ENCODE peak calls at places on chromosomes 1 and 21, in four cellular contexts. C is ovary, V is breast epithelium, M is SK-N-SH. H is an unnamed sample.

GRCh38 chr1:183932412-183932811 is 105.1 kb downstream of the COLGALT2 start:
- DNase-seq in M (no peak), V (no peak), C (peak; percentile 85), H (no peak)

GRCh38 chr1:9539829-9540550 is 725 bp downstream of the SLC25A33 start:
- DNase-seq in M (peak; percentile 87), V (no peak), C (peak; percentile 74), H (peak; percentile 60)

GRCh38 chr1:198128528-198128927 is 28.3 kb upstream of the NEK7 start:
- DNase-seq in C (no peak), M (no peak), V (no peak), H (no peak)

GRCh38 chr1:1118011-1118892 is 2.4 kb upstream of the C1orf159 start:
- DNase-seq in V (peak; percentile 54), C (peak; percentile 35), M (no peak), H (no peak)

GRCh38 chr1:100249155-100249536 is 488 bp downstream of the DBT start:
- DNase-seq in V (no peak), C (no peak), M (peak; percentile 12), H (peak; percentile 13)

GRCh38 chr1:95309031-95309459 is 75.0 kb downstream of the RWDD3 start:
- DNase-seq in V (no peak), M (peak; percentile 73), C (no peak), H (peak; percentile 55)

GRCh38 chr1:20992327-20993056 is 184.2 kb downstream of the EIF4G3 start:
- DNase-seq in C (no peak), M (no peak), V (no peak), H (no peak)

GRCh38 chr1:27563407-27564263 is 40.3 kb downstream of the AHDC1 start:
- DNase-seq in V (no peak), C (peak; percentile 70), M (no peak), H (no peak)

GRCh38 chr1:13700521-13701273 is 709 bp downstream of the PRDM2 start:
- DNase-seq in C (peak; percentile 74), V (no peak), M (no peak), H (peak; percentile 46)

GRCh38 chr21:28554660-28555475 is 437.8 kb downstream of the LTN1 start:
- DNase-seq in C (no peak), M (no peak), V (no peak), H (peak; percentile 54)

GRCh38 chr1:167720965-167721616 is 691 bp upstream of the MPZL1 start:
- DNase-seq in C (peak; percentile 42), M (peak; percentile 42), V (no peak), H (peak; percentile 65)

GRCh38 chr21:43598416-43599120 is 60.7 kb downstream of the HSF2BP start:
- DNase-seq in C (no peak), M (no peak), V (no peak), H (no peak)
- H3K4me1 ChIP-seq in C (no peaks in the 10 kb centered on the region), M (peaks cover 31% of the 10 kb centered on the region), V (no peaks in the 10 kb centered on the region), H (no peaks in the 10 kb centered on the region)

DNA sequence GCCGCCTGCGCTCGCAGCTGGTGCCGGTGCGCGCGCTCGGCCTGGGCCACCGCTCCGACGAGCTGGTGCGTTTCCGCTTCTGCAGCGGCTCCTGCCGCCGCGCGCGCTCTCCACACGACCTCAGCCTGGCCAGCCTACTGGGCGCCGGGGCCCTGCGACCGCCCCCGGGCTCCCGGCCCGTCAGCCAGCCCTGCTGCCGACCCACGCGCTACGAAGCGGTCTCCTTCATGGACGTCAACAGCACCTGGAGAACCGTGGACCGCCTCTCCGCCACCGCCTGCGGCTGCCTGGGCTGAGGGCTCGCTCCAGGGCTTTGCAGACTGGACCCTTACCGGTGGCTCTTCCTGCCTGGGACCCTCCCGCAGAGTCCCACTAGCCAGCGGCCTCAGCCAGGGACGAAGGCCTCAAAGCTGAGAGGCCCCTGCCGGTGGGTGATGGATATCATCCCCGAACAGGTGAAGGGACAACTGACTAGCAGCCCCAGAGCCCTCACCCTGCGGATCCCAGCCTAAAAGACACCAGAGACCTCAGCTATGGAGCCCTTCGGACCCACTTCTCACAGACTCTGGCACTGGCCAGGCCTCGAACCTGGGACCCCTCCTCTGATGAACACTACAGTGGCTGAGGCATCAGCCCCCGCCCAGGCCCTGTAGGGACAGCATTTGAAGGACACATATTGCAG is 3.0 kb downstream of the ARTN start:
- DNase-seq in V (no peak), M (peak; percentile 87), C (peak; percentile 37), H (peak; percentile 71)
- H3K27ac ChIP-seq in V (peak overlapping the region; percentile 10), M (no peak overlapping the region), C (no peak overlapping the region), H (no peak overlapping the region)

GRCh38 chr1:96598416-96599168 is 123.0 kb upstream of the PTBP2 start:
- DNase-seq in C (no peak), M (no peak), V (no peak), H (peak; percentile 9)

DNA sequence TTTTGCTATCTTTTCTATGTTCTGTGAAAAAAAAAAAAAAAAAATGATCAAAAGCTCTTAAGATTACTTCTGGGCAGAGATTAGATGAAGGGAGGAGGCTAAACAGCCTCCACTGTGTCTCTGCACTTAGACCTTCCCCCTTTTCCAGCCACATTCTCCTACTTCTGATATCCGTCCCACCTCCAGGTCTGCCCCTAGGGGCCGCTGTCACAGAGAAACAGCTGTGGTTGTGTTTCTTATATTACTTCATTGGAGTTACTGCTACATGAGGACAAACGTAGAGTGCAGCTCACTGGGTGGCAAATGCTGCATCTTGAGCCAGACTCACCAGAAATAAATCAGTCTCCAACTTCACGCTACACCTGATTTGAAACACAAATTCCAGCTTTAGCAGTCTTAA is 125.4 kb upstream of the PTBP2 start:
- DNase-seq in C (no peak), V (no peak), M (peak; percentile 37), H (peak; percentile 59)
- TF ChIP-seq CTCF in C (no peak), V (no peak), M (peak; percentile 59), H (peak; percentile 72)

DNA sequence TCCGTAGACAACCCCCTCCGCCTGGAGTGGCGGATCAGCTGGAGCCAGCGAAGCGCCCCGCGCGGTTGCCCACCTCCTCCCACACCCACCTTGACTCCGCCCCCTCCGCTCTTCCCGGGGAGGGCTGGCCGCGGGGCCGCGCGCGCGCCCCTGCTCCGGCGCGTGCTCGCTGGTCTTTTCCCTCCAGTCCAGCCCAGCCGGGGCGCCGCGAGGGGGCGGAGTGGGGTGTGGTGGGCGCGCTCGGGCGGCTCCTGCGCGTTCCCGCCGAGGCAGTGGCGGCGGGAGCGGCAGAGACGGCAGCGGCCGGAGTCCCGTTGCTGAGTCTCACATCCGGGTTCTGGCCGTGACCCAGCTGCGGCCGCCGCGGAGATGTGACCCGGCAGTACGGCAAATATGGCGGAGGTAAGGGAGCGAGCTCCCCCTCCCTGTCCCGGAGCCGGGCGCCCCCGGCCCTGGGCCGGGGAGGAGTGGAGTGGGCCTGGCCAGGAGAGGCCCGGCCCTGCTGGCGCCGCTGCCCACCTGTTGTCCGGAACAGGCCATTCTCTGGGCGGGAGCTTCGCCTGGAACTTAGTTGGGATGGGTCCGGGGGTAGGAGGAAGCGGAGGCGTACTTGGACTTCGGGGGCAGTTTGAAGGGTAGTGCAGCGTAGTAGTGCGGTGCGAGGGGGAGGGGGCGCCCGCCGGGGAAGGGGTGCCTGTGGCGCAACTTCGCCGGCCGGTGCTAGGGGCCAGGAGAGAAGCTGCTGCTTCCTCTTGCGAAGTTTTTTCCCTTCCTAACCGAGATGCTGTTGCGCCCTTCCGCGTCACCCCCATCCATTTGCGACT is 5.4 kb downstream of the MIER1 start:
- DNase-seq in M (peak; percentile 95), C (peak; percentile 97), V (peak; percentile 90), H (peak; percentile 97)
- H3K4me1 ChIP-seq in M (peaks cover 30% of the 10 kb centered on the region), C (peaks cover 3% of the 10 kb centered on the region), V (no peaks in the 10 kb centered on the region), H (peaks cover 26% of the 10 kb centered on the region)

GRCh38 chr1:4034318-4034887 is 134.3 kb upstream of the C1orf174 start:
- DNase-seq in C (no peak), V (no peak), M (no peak), H (no peak)
- H3K27ac ChIP-seq in C (no peak overlapping the region), V (no peak overlapping the region), M (no peak overlapping the region), H (no peak overlapping the region)

GRCh38 chr1:11062965-11063401 is 3.2 kb upstream of the SRM start:
- DNase-seq in C (no peak), V (no peak), M (no peak), H (peak; percentile 21)
- TF ChIP-seq CTCF in C (no peak), V (no peak), M (no peak), H (no peak)

DNA sequence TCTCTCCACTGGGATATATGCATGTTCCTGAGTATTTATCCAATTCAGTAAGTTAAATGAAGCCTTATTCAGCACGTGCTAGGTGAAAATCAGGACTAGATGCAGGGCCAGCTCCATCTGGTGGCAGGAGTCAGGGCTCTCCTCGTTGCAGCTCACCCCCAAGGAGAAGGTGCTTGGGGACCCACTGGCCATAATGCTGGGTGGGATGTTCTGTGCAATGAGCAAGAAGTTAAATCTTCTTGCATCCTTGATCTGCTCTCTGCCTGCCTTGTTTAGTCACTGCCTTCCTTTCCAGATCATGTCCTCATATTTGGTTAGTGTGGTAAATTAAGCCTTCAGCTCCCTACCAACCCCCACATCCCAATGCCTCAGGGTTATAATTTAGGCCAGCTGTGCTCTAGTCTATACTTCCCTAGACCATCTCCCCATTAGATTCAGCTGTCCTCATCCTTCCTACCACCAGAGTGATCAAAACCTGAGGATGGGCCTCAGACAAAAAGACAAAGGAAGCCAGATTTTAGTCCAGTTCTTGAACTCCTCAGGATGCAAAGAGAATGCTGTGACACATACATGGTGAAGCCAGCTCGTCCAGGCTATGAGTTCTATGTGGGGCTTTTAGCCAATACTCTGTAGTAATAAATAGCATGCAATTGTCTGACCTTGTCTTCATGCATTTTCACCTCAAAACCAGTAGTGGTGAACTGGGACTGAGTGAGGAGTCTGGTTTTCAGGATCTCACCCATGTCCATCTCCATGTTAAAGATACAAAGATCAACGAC is 55.9 kb downstream of the SEC16B start:
- DNase-seq in C (no peak), V (no peak), M (peak; percentile 16), H (peak; percentile 42)
- H3K4me1 ChIP-seq in C (no peaks in the 10 kb centered on the region), V (no peaks in the 10 kb centered on the region), M (no peaks in the 10 kb centered on the region), H (no peaks in the 10 kb centered on the region)

H was measured in cardiac muscle cell.